ENCODE peak calls at places on chromosomes 12 and 14, in eight cellular contexts. One of them, this sample, is unnamed. For H3K4me1, the result is how much of the 10 kb centered on the place peaks cover.

GRCh38 chr12:97758586-97758985 is 296.0 kb downstream of the RMST start:
- DNase-seq in sigmoid colon: no peak
- DNase-seq in IMR-90: no peak
- DNase-seq in aorta: no peak
- DNase-seq in cardiac muscle cell: no peak
- DNase-seq in body of pancreas: no peak
- DNase-seq in tibial artery: no peak
- DNase-seq in upper lobe of left lung: no peak
- DNase-seq in this sample: no peak

GRCh38 chr14:104315169-104315568 is 176.8 kb downstream of the KIF26A start:
- DNase-seq in sigmoid colon: peak
- DNase-seq in IMR-90: no peak
- DNase-seq in aorta: no peak
- DNase-seq in cardiac muscle cell: no peak
- DNase-seq in body of pancreas: peak
- DNase-seq in tibial artery: no peak
- DNase-seq in upper lobe of left lung: peak
- DNase-seq in this sample: peak

GRCh38 chr14:50741571-50741970 is 73.5 kb upstream of the SAV1 start:
- DNase-seq in sigmoid colon: no peak
- DNase-seq in IMR-90: peak
- DNase-seq in aorta: no peak
- DNase-seq in cardiac muscle cell: no peak
- DNase-seq in body of pancreas: no peak
- DNase-seq in tibial artery: no peak
- DNase-seq in upper lobe of left lung: no peak
- DNase-seq in this sample: no peak

GRCh38 chr12:69600804-69601203 is 9.9 kb downstream of the LRRC10 start:
- DNase-seq in sigmoid colon: no peak
- DNase-seq in IMR-90: no peak
- DNase-seq in aorta: no peak
- DNase-seq in cardiac muscle cell: no peak
- DNase-seq in body of pancreas: no peak
- DNase-seq in tibial artery: no peak
- DNase-seq in upper lobe of left lung: no peak
- DNase-seq in this sample: no peak

GRCh38 chr12:22350817-22351371 is 16.4 kb upstream of the ST8SIA1 start:
- DNase-seq in sigmoid colon: no peak
- DNase-seq in IMR-90: no peak
- DNase-seq in aorta: no peak
- DNase-seq in cardiac muscle cell: no peak
- DNase-seq in body of pancreas: no peak
- DNase-seq in tibial artery: no peak
- DNase-seq in upper lobe of left lung: no peak
- DNase-seq in this sample: no peak

GRCh38 chr12:28278499-28278898 is 88.2 kb downstream of the CCDC91 start:
- DNase-seq in sigmoid colon: no peak
- DNase-seq in IMR-90: no peak
- DNase-seq in aorta: no peak
- DNase-seq in cardiac muscle cell: no peak
- DNase-seq in body of pancreas: no peak
- DNase-seq in tibial artery: no peak
- DNase-seq in upper lobe of left lung: no peak
- DNase-seq in this sample: no peak

GRCh38 chr12:22287056-22287455 is 47.5 kb downstream of the ST8SIA1 start:
- DNase-seq in sigmoid colon: no peak
- DNase-seq in IMR-90: no peak
- DNase-seq in aorta: no peak
- DNase-seq in cardiac muscle cell: no peak
- DNase-seq in body of pancreas: no peak
- DNase-seq in tibial artery: no peak
- DNase-seq in upper lobe of left lung: no peak
- DNase-seq in this sample: no peak

GRCh38 chr12:132291402-132292175 is 37.8 kb downstream of the GALNT9 start:
- DNase-seq in sigmoid colon: no peak
- DNase-seq in IMR-90: no peak
- DNase-seq in aorta: no peak
- DNase-seq in cardiac muscle cell: no peak
- DNase-seq in body of pancreas: no peak
- DNase-seq in tibial artery: no peak
- DNase-seq in upper lobe of left lung: no peak
- DNase-seq in this sample: no peak

GRCh38 chr12:108581311-108582227 is 16.3 kb downstream of the TMEM119 start:
- DNase-seq in sigmoid colon: no peak
- DNase-seq in IMR-90: no peak
- DNase-seq in aorta: no peak
- DNase-seq in cardiac muscle cell: no peak
- DNase-seq in body of pancreas: no peak
- DNase-seq in tibial artery: no peak
- DNase-seq in upper lobe of left lung: no peak
- DNase-seq in this sample: no peak

GRCh38 chr12:13203028-13203922 is 6.7 kb downstream of the EMP1 start:
- DNase-seq in sigmoid colon: peak
- DNase-seq in IMR-90: no peak
- DNase-seq in aorta: peak
- DNase-seq in cardiac muscle cell: peak
- DNase-seq in body of pancreas: peak
- DNase-seq in tibial artery: peak
- DNase-seq in upper lobe of left lung: no peak
- DNase-seq in this sample: no peak

GRCh38 chr12:57389033-57389432 is 41.8 kb downstream of the R3HDM2 start:
- DNase-seq in sigmoid colon: no peak
- DNase-seq in IMR-90: peak
- DNase-seq in aorta: no peak
- DNase-seq in cardiac muscle cell: no peak
- DNase-seq in body of pancreas: no peak
- DNase-seq in tibial artery: no peak
- DNase-seq in upper lobe of left lung: no peak
- DNase-seq in this sample: no peak

GRCh38 chr12:14281539-14281938 is 83.9 kb upstream of the ATF7IP start:
- DNase-seq in sigmoid colon: no peak
- DNase-seq in IMR-90: peak
- DNase-seq in aorta: no peak
- DNase-seq in cardiac muscle cell: no peak
- DNase-seq in body of pancreas: no peak
- DNase-seq in tibial artery: no peak
- DNase-seq in upper lobe of left lung: no peak
- DNase-seq in this sample: no peak

GRCh38 chr12:123712780-123713319 is 697 bp downstream of the ATP6V0A2 start:
- DNase-seq in sigmoid colon: no peak
- DNase-seq in IMR-90: no peak
- DNase-seq in aorta: no peak
- DNase-seq in cardiac muscle cell: peak
- DNase-seq in body of pancreas: no peak
- DNase-seq in tibial artery: no peak
- DNase-seq in upper lobe of left lung: no peak
- DNase-seq in this sample: peak

GRCh38 chr12:109309441-109310246 is 560 bp upstream of the FOXN4 start:
- DNase-seq in sigmoid colon: no peak
- DNase-seq in IMR-90: no peak
- DNase-seq in aorta: no peak
- DNase-seq in cardiac muscle cell: peak
- DNase-seq in body of pancreas: peak
- DNase-seq in tibial artery: no peak
- DNase-seq in upper lobe of left lung: no peak
- DNase-seq in this sample: no peak

GRCh38 chr12:77438639-77439038 is 373.3 kb upstream of the E2F7 start:
- DNase-seq in sigmoid colon: no peak
- DNase-seq in IMR-90: no peak
- DNase-seq in aorta: no peak
- DNase-seq in cardiac muscle cell: no peak
- DNase-seq in body of pancreas: no peak
- DNase-seq in tibial artery: no peak
- DNase-seq in upper lobe of left lung: no peak
- DNase-seq in this sample: no peak

GRCh38 chr12:123336530-123336929 is 28.1 kb downstream of the SBNO1 start:
- DNase-seq in sigmoid colon: no peak
- DNase-seq in IMR-90: no peak
- DNase-seq in aorta: no peak
- DNase-seq in cardiac muscle cell: no peak
- DNase-seq in body of pancreas: no peak
- DNase-seq in tibial artery: no peak
- DNase-seq in upper lobe of left lung: no peak
- DNase-seq in this sample: no peak

GRCh38 chr14:105413542-105413886 is 6.1 kb upstream of the MTA1 start:
- DNase-seq in sigmoid colon: no peak
- DNase-seq in IMR-90: no peak
- DNase-seq in aorta: no peak
- DNase-seq in cardiac muscle cell: no peak
- DNase-seq in body of pancreas: no peak
- DNase-seq in tibial artery: no peak
- DNase-seq in upper lobe of left lung: no peak
- DNase-seq in this sample: no peak

GRCh38 chr12:113068312-113068935 is 11.9 kb downstream of the DTX1 start:
- DNase-seq in sigmoid colon: no peak
- DNase-seq in IMR-90: no peak
- DNase-seq in aorta: no peak
- DNase-seq in cardiac muscle cell: no peak
- DNase-seq in body of pancreas: no peak
- DNase-seq in tibial artery: no peak
- DNase-seq in upper lobe of left lung: no peak
- DNase-seq in this sample: no peak

GRCh38 chr12:122021822-122022392 is at the start of gene BCL7A:
- DNase-seq in sigmoid colon: peak
- DNase-seq in IMR-90: peak
- DNase-seq in aorta: peak
- DNase-seq in cardiac muscle cell: peak
- DNase-seq in body of pancreas: peak
- DNase-seq in tibial artery: peak
- DNase-seq in upper lobe of left lung: peak
- DNase-seq in this sample: peak

GRCh38 chr12:98425859-98426258 is 89.5 kb upstream of the TMPO start:
- DNase-seq in sigmoid colon: no peak
- DNase-seq in IMR-90: no peak
- DNase-seq in aorta: no peak
- DNase-seq in cardiac muscle cell: peak
- DNase-seq in body of pancreas: no peak
- DNase-seq in tibial artery: no peak
- DNase-seq in upper lobe of left lung: no peak
- DNase-seq in this sample: no peak

GRCh38 chr12:26976687-26977086 is 37.5 kb downstream of the TM7SF3 start:
- DNase-seq in sigmoid colon: no peak
- DNase-seq in IMR-90: no peak
- DNase-seq in aorta: no peak
- DNase-seq in cardiac muscle cell: no peak
- DNase-seq in body of pancreas: no peak
- DNase-seq in tibial artery: peak
- DNase-seq in upper lobe of left lung: no peak
- DNase-seq in this sample: no peak

GRCh38 chr12:26982866-26983265 is 31.3 kb downstream of the TM7SF3 start:
- DNase-seq in sigmoid colon: no peak
- DNase-seq in IMR-90: no peak
- DNase-seq in aorta: no peak
- DNase-seq in cardiac muscle cell: no peak
- DNase-seq in body of pancreas: no peak
- DNase-seq in tibial artery: no peak
- DNase-seq in upper lobe of left lung: no peak
- DNase-seq in this sample: no peak

GRCh38 chr12:26978801-26979200 is 35.4 kb downstream of the TM7SF3 start:
- DNase-seq in sigmoid colon: no peak
- DNase-seq in IMR-90: no peak
- DNase-seq in aorta: no peak
- DNase-seq in cardiac muscle cell: no peak
- DNase-seq in body of pancreas: no peak
- DNase-seq in tibial artery: no peak
- DNase-seq in upper lobe of left lung: no peak
- DNase-seq in this sample: no peak

GRCh38 chr12:26979733-26980132 is 34.5 kb downstream of the TM7SF3 start:
- DNase-seq in sigmoid colon: no peak
- DNase-seq in IMR-90: no peak
- DNase-seq in aorta: no peak
- DNase-seq in cardiac muscle cell: no peak
- DNase-seq in body of pancreas: no peak
- DNase-seq in tibial artery: no peak
- DNase-seq in upper lobe of left lung: no peak
- DNase-seq in this sample: no peak
- H3K4me3 ChIP-seq in sigmoid colon: no peak
- H3K4me3 ChIP-seq in IMR-90: no peak
- H3K4me3 ChIP-seq in aorta: no peak
- H3K4me3 ChIP-seq in cardiac muscle cell: no peak
- H3K4me3 ChIP-seq in body of pancreas: no peak
- H3K4me3 ChIP-seq in tibial artery: no peak
- H3K4me3 ChIP-seq in upper lobe of left lung: no peak
- H3K4me3 ChIP-seq in this sample: no peak

DNA sequence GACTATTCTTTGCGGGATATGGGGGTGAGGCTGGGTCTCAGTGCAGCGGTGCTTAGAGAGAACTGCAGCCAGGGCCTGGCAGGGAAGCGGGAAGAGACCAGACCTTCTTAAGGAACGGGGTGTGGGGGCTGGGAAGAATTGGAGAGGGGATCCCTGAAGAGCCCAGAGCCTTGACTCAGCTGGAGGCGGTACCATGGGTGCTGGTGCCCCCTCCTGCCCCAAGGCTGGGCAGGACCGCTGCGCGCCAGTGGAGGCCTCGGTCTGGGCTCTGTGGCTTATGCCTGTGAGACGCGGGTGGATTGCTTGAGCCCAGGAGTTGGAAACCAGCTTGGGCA is 1.3 kb upstream of the RNU7-1 start:
- DNase-seq in sigmoid colon: no peak
- DNase-seq in IMR-90: no peak
- DNase-seq in aorta: no peak
- DNase-seq in cardiac muscle cell: peak
- DNase-seq in body of pancreas: no peak
- DNase-seq in tibial artery: no peak
- DNase-seq in upper lobe of left lung: no peak
- DNase-seq in this sample: no peak
- H3K4me1 ChIP-seq in sigmoid colon: under half
- H3K4me1 ChIP-seq in IMR-90: under half
- H3K4me1 ChIP-seq in aorta: under half
- H3K4me1 ChIP-seq in cardiac muscle cell: under half
- H3K4me1 ChIP-seq in body of pancreas: half or more
- H3K4me1 ChIP-seq in tibial artery: under half
- H3K4me1 ChIP-seq in upper lobe of left lung: under half
- H3K4me1 ChIP-seq in this sample: under half

GRCh38 chr14:67411375-67411774 is 590 bp downstream of the PLEK2 start:
- DNase-seq in sigmoid colon: peak
- DNase-seq in IMR-90: no peak
- DNase-seq in aorta: no peak
- DNase-seq in cardiac muscle cell: peak
- DNase-seq in body of pancreas: no peak
- DNase-seq in tibial artery: no peak
- DNase-seq in upper lobe of left lung: no peak
- DNase-seq in this sample: no peak
- H3K4me3 ChIP-seq in sigmoid colon: peak
- H3K4me3 ChIP-seq in IMR-90: no peak
- H3K4me3 ChIP-seq in aorta: no peak
- H3K4me3 ChIP-seq in cardiac muscle cell: peak
- H3K4me3 ChIP-seq in body of pancreas: no peak
- H3K4me3 ChIP-seq in tibial artery: no peak
- H3K4me3 ChIP-seq in upper lobe of left lung: peak
- H3K4me3 ChIP-seq in this sample: peak

DNA sequence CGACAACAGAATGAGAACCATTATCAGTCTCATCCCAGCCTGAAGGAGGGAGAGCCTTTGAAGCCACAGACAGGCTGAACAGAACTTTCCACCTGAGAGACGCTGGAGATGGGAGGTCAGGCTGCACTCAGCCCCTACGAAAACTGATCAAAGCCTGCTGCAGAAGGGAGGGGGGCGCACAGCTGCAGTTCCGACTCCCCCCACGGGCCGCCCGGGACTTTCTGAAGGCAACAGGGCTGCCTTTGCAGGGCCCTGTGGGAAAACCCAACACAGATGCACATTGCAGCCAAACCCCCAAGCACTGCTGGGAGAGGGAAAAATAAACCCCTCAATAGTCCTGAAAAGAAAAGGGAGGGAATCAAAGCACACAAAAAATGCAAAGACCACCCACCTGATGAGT is 290.7 kb downstream of the ZFP36L1 start:
- DNase-seq in sigmoid colon: no peak
- DNase-seq in IMR-90: no peak
- DNase-seq in aorta: no peak
- DNase-seq in cardiac muscle cell: no peak
- DNase-seq in body of pancreas: no peak
- DNase-seq in tibial artery: no peak
- DNase-seq in upper lobe of left lung: no peak
- DNase-seq in this sample: no peak
- H3K4me1 ChIP-seq in sigmoid colon: under half
- H3K4me1 ChIP-seq in IMR-90: under half
- H3K4me1 ChIP-seq in aorta: under half
- H3K4me1 ChIP-seq in cardiac muscle cell: under half
- H3K4me1 ChIP-seq in body of pancreas: under half
- H3K4me1 ChIP-seq in tibial artery: under half
- H3K4me1 ChIP-seq in upper lobe of left lung: under half
- H3K4me1 ChIP-seq in this sample: under half